ENCODE peak calls at places on chromosomes 13 and 19, in seven cellular contexts. W is trophoblast cell; F is NT2/D1; V is BE2C; E is CD4-positive, CD25-positive, alpha-beta regulatory T cell; G is neural progenitor cell; X is Karpas-422. M is an unnamed sample.

GRCh38 chr19:39515551-39516191 is 732 bp downstream of the SELENOV start:
- DNase-seq in E (no peak), W (no peak), F (no peak), X (no peak), V (no peak), G (peak; percentile 61), M (peak; percentile 92)

GRCh38 chr13:44936246-44936645 is 53.0 kb downstream of the NUFIP1 start:
- DNase-seq in G (no peak), V (no peak), W (no peak), F (no peak), X (no peak), E (no peak), M (no peak)

GRCh38 chr19:16391301-16392055 is 66.9 kb downstream of the KLF2 start:
- DNase-seq in E (no peak), G (no peak), V (no peak), X (no peak), F (no peak), W (no peak), M (no peak)

GRCh38 chr13:44514278-44514677 is 61.9 kb downstream of the TSC22D1 start:
- DNase-seq in X (no peak), E (no peak), F (no peak), W (no peak), G (no peak), V (no peak), M (no peak)

GRCh38 chr19:19224852-19225494 is 13.2 kb downstream of the NCAN start:
- DNase-seq in G (peak; percentile 91), E (peak; percentile 79), X (peak; percentile 90), F (peak; percentile 73), V (no peak), W (peak; percentile 42), M (peak; percentile 98)

GRCh38 chr19:31436121-31436776 is 87.0 kb upstream of the TSHZ3 start:
- DNase-seq in W (peak; percentile 58), F (no peak), X (no peak), V (no peak), E (no peak), G (no peak), M (no peak)

GRCh38 chr13:100024023-100024422 is 42.4 kb downstream of the ZIC2 start:
- DNase-seq in G (no peak), X (no peak), F (no peak), E (no peak), W (no peak), V (no peak), M (no peak)

GRCh38 chr19:19083413-19084178 is 19.8 kb downstream of the SLC25A42 start:
- DNase-seq in X (no peak), E (no peak), F (no peak), W (no peak), V (no peak), G (no peak), M (peak; percentile 39)

GRCh38 chr13:62682788-62683187 is 1267.1 kb upstream of the PCDH20 start:
- DNase-seq in F (no peak), V (no peak), E (no peak), G (no peak), W (no peak), X (no peak), M (no peak)

GRCh38 chr13:84487681-84488080 is 605.4 kb upstream of the SLITRK1 start:
- DNase-seq in W (no peak), G (no peak), E (no peak), F (no peak), V (no peak), X (no peak), M (no peak)

GRCh38 chr13:101452519-101453485 is at the start of gene ITGBL1:
- DNase-seq in F (no peak), X (no peak), V (no peak), W (no peak), G (no peak), E (no peak), M (peak; percentile 14)

GRCh38 chr13:104422668-104423067 is 1356.5 kb upstream of the SLC10A2 start:
- DNase-seq in F (no peak), G (no peak), W (no peak), E (no peak), X (no peak), V (no peak), M (no peak)

GRCh38 chr19:19155495-19156219 is 14.4 kb downstream of the MEF2B start:
- DNase-seq in E (no peak), F (no peak), W (no peak), V (no peak), G (no peak), X (peak; percentile 97), M (no peak)

GRCh38 chr19:33630880-33631627 is 9.3 kb downstream of the CHST8 start:
- DNase-seq in E (no peak), G (no peak), X (no peak), F (no peak), V (no peak), W (no peak), M (peak; percentile 36)

GRCh38 chr13:30257433-30258099 is 49.8 kb downstream of the KATNAL1 start:
- DNase-seq in V (no peak), G (peak; percentile 82), W (no peak), E (no peak), F (no peak), X (peak; percentile 69), M (peak; percentile 64)

GRCh38 chr19:19362075-19362474 is 41.4 kb downstream of the MAU2 start:
- DNase-seq in V (no peak), W (no peak), E (no peak), F (no peak), G (no peak), X (no peak), M (peak; percentile 16)

GRCh38 chr19:401836-402535 is 7.0 kb downstream of the C2CD4C start:
- DNase-seq in W (no peak), V (no peak), G (no peak), F (no peak), E (no peak), X (no peak), M (peak; percentile 62)

GRCh38 chr19:40090256-40091204 is at the start of gene ZNF780A:
- DNase-seq in E (peak; percentile 88), W (peak; percentile 62), G (peak; percentile 84), V (peak; percentile 81), X (peak; percentile 88), F (peak; percentile 61), M (peak; percentile 77)

GRCh38 chr19:31338069-31338767 is 11.0 kb downstream of the TSHZ3 start:
- DNase-seq in G (peak; percentile 88), X (peak; percentile 67), V (peak; percentile 84), E (peak; percentile 41), F (no peak), W (no peak), M (peak; percentile 87)

GRCh38 chr13:50353651-50354415 is 338.6 kb downstream of the KCNRG start:
- DNase-seq in G (no peak), F (no peak), X (no peak), V (no peak), W (no peak), E (no peak), M (no peak)

GRCh38 chr13:19863323-19864017 is at the start of gene ZMYM5:
- DNase-seq in X (peak; percentile 99), E (peak; percentile 98), G (peak; percentile 100), F (peak; percentile 96), V (peak; percentile 99), W (peak; percentile 99), M (peak; percentile 99)

GRCh38 chr13:34416833-34417425 is 525.1 kb upstream of the NBEA start:
- DNase-seq in G (no peak), E (no peak), W (no peak), F (no peak), V (peak; percentile 64), X (no peak), M (no peak)

GRCh38 chr13:36712785-36713184 is 39.0 kb downstream of the SERTM1 start:
- DNase-seq in F (no peak), W (no peak), E (no peak), G (no peak), V (peak; percentile 23), X (no peak), M (no peak)
- H3K4me3 ChIP-seq in F (no peak overlapping the region), W (no peak overlapping the region), E (no peak overlapping the region), G (no peak overlapping the region), V (no peak overlapping the region), X (no peak overlapping the region), M (no peak overlapping the region)

DNA sequence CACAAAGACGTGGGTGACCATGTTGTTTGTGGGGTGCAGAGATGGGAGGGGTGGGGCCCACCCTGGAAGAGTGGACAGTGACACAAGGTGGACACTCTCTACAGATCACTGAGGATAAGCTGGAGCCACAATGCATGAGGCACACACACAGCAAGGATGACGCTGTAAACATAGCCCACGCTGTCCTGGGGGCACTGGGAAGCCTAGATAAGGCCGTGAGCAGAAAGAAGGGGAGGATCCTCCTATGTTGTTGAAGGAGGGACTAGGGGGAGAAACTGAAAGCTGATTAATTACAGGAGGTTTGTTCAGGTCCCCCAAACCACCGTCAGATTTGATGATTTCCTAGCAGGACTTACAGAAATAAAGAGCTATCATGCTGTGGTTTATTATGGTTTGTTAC is 5.6 kb downstream of the KLK2 start:
- DNase-seq in F (no peak), X (no peak), W (no peak), E (no peak), G (no peak), V (no peak), M (no peak)
- H3K36me3 ChIP-seq in F (no peaks in the 10 kb centered on the region), X (no peaks in the 10 kb centered on the region), W (no peaks in the 10 kb centered on the region), E (no peaks in the 10 kb centered on the region), G (no peaks in the 10 kb centered on the region), V (no peaks in the 10 kb centered on the region), M (no peaks in the 10 kb centered on the region)

GRCh38 chr13:40982772-40983171 is 36.3 kb downstream of the ELF1 start:
- DNase-seq in G (no peak), W (no peak), F (no peak), E (peak; percentile 92), V (no peak), X (peak; percentile 92), M (no peak)
- H3K4me3 ChIP-seq in G (no peak overlapping the region), W (no peak overlapping the region), F (no peak overlapping the region), E (peak overlapping the region; percentile 100), V (no peak overlapping the region), X (peak overlapping the region; percentile 68), M (no peak overlapping the region)

DNA sequence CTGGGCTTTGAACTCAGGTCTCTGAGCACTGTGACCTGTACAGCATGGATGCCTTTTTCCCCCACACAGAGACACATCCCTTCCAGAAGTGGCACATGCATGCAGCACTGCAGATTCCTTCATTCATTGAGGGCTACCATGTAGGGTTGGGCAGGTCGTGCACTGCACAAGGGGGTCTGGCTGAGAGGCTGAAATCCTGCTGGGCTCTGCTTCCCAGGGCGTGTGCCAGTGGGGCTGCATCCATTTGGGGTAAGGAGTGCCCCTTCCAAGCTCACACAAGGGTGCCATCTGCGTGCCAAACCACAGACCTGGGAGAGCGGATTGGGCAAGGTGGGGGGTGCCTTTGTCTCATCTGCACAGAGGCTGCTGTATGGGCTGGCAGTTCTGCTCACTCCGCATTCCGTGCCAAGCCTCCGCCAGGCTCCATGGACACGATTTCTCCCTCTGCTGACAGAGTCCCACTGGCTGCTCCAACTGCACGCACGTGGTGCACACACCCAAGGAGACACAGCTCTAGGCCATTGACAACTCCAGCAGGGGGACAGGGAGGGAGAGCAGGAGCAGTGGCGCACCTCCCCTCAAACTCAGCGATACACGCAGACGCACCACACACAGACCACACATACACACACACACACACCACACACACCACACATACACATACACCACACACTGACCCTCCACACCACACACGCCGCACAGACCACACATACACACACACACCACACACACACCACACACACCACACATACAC is 4.5 kb upstream of the SHISA7 start:
- DNase-seq in G (peak; percentile 68), X (no peak), E (no peak), W (no peak), F (no peak), V (peak; percentile 67), M (peak; percentile 67)
- H3K36me3 ChIP-seq in G (no peaks in the 10 kb centered on the region), X (no peaks in the 10 kb centered on the region), E (no peaks in the 10 kb centered on the region), W (no peaks in the 10 kb centered on the region), F (no peaks in the 10 kb centered on the region), V (no peaks in the 10 kb centered on the region), M (no peaks in the 10 kb centered on the region)